ENCODE peak calls at places on chromosomes 12 and 14, in four cellular contexts. One of them, this sample, is unnamed.
A peak's percentile ranks its signal among the peaks of the same experiment; 100 is the strongest.

GRCh38 chr12:124750787-124751471 is 112.7 kb downstream of the SCARB1 start:
- DNase-seq in endothelial cell: peak; percentile 23
- DNase-seq in WERI-Rb-1: peak; percentile 82
- DNase-seq in esophagus squamous epithelium: no peak
- DNase-seq in this sample: no peak

GRCh38 chr14:77186911-77187648 is 5.5 kb downstream of the TMEM63C start:
- DNase-seq in endothelial cell: no peak
- DNase-seq in esophagus squamous epithelium: no peak
- DNase-seq in WERI-Rb-1: peak; percentile 81
- DNase-seq in this sample: no peak

GRCh38 chr14:33914676-33915516 is 36.0 kb downstream of the EGLN3 start:
- DNase-seq in WERI-Rb-1: no peak
- DNase-seq in endothelial cell: no peak
- DNase-seq in esophagus squamous epithelium: no peak
- DNase-seq in this sample: no peak

GRCh38 chr12:7989827-7990491 is 42.6 kb upstream of the FOXJ2 start:
- DNase-seq in esophagus squamous epithelium: peak; percentile 16
- DNase-seq in WERI-Rb-1: no peak
- DNase-seq in endothelial cell: no peak
- DNase-seq in this sample: no peak

GRCh38 chr14:32307881-32308582 is 21.1 kb upstream of the AKAP6 start:
- DNase-seq in endothelial cell: no peak
- DNase-seq in WERI-Rb-1: no peak
- DNase-seq in esophagus squamous epithelium: no peak
- DNase-seq in this sample: no peak

GRCh38 chr14:76701981-76702380 is 59.3 kb upstream of the VASH1 start:
- DNase-seq in esophagus squamous epithelium: no peak
- DNase-seq in endothelial cell: no peak
- DNase-seq in WERI-Rb-1: no peak
- DNase-seq in this sample: no peak

GRCh38 chr14:87241018-87241779 is 751.8 kb downstream of the GALC start:
- DNase-seq in esophagus squamous epithelium: no peak
- DNase-seq in WERI-Rb-1: no peak
- DNase-seq in endothelial cell: no peak
- DNase-seq in this sample: no peak

GRCh38 chr14:57049848-57050247 is 218.9 kb downstream of the EXOC5 start:
- DNase-seq in WERI-Rb-1: no peak
- DNase-seq in endothelial cell: no peak
- DNase-seq in esophagus squamous epithelium: no peak
- DNase-seq in this sample: no peak

GRCh38 chr14:88477513-88478250 is 77.1 kb downstream of the PTPN21 start:
- DNase-seq in WERI-Rb-1: no peak
- DNase-seq in esophagus squamous epithelium: no peak
- DNase-seq in endothelial cell: no peak
- DNase-seq in this sample: no peak

GRCh38 chr12:101642115-101643067 is 47.6 kb downstream of the MYBPC1 start:
- DNase-seq in endothelial cell: peak; percentile 19
- DNase-seq in WERI-Rb-1: no peak
- DNase-seq in esophagus squamous epithelium: no peak
- DNase-seq in this sample: no peak

GRCh38 chr14:96090441-96091148 is 51.4 kb downstream of the C14orf132 start:
- DNase-seq in esophagus squamous epithelium: no peak
- DNase-seq in endothelial cell: no peak
- DNase-seq in WERI-Rb-1: peak; percentile 64
- DNase-seq in this sample: no peak

GRCh38 chr14:48323655-48324054 is 648.2 kb upstream of the MDGA2 start:
- DNase-seq in esophagus squamous epithelium: no peak
- DNase-seq in endothelial cell: no peak
- DNase-seq in WERI-Rb-1: no peak
- DNase-seq in this sample: no peak

GRCh38 chr14:23512156-23512555 is 39.4 kb downstream of the ZFHX2 start:
- DNase-seq in esophagus squamous epithelium: no peak
- DNase-seq in WERI-Rb-1: no peak
- DNase-seq in endothelial cell: no peak
- DNase-seq in this sample: no peak

DNA sequence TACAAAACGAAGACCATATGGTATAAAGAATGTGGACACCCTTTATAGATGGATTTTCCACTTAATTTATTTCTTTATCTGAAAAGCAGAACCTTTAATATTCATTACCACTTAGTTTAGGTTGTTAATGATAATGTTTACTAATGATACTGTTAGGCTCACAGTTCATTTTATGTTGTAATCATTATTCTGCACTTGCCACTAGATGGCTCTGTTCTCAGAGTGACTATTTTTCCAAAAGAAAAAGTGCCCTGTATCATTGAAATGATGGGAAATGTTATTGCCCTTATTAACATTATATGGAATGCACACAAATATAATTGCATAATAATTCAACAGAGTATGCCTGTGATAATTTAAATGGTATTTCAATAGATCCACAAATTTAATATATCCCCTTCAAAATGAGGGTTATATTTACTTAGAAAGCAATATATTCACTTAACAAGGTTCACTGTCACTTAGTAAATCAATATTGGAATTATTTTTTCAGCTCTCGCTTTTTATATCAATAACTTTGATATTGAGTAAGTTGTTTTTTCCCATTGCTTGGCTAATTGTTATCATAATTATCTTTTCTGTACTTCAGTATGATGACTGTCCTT is 95.7 kb downstream of the PDE3A start:
- DNase-seq in esophagus squamous epithelium: no peak
- DNase-seq in endothelial cell: no peak
- DNase-seq in WERI-Rb-1: no peak
- DNase-seq in this sample: no peak
- TF ChIP-seq CTCF in esophagus squamous epithelium: no peak
- TF ChIP-seq CTCF in endothelial cell: peak; percentile 66
- TF ChIP-seq CTCF in WERI-Rb-1: no peak
- TF ChIP-seq CTCF in this sample: peak; percentile 57

GRCh38 chr14:22059201-22059600 is 385.6 kb upstream of the OR4E1 start:
- DNase-seq in WERI-Rb-1: no peak
- DNase-seq in esophagus squamous epithelium: no peak
- DNase-seq in endothelial cell: no peak
- DNase-seq in this sample: no peak
- TF ChIP-seq CTCF in WERI-Rb-1: no peak
- TF ChIP-seq CTCF in esophagus squamous epithelium: no peak
- TF ChIP-seq CTCF in endothelial cell: no peak
- TF ChIP-seq CTCF in this sample: no peak

GRCh38 chr12:132190012-132190755 is 45.9 kb downstream of the NOC4L start:
- DNase-seq in esophagus squamous epithelium: no peak
- DNase-seq in WERI-Rb-1: peak; percentile 40
- DNase-seq in endothelial cell: peak; percentile 51
- DNase-seq in this sample: no peak

GRCh38 chr12:132187646-132188450 is 43.6 kb downstream of the NOC4L start:
- DNase-seq in WERI-Rb-1: no peak
- DNase-seq in endothelial cell: no peak
- DNase-seq in esophagus squamous epithelium: no peak
- DNase-seq in this sample: no peak

GRCh38 chr12:132188451-132189298 is 44.4 kb downstream of the NOC4L start:
- DNase-seq in esophagus squamous epithelium: no peak
- DNase-seq in endothelial cell: no peak
- DNase-seq in WERI-Rb-1: no peak
- DNase-seq in this sample: no peak

GRCh38 chr12:132190834-132191500 is 46.7 kb downstream of the NOC4L start:
- DNase-seq in endothelial cell: no peak
- DNase-seq in WERI-Rb-1: no peak
- DNase-seq in esophagus squamous epithelium: no peak
- DNase-seq in this sample: no peak

GRCh38 chr12:132189378-132190011 is 45.2 kb downstream of the NOC4L start:
- DNase-seq in esophagus squamous epithelium: peak; percentile 37
- DNase-seq in WERI-Rb-1: peak; percentile 93
- DNase-seq in endothelial cell: peak; percentile 59
- DNase-seq in this sample: peak; percentile 44
- TF ChIP-seq CTCF in esophagus squamous epithelium: no peak
- TF ChIP-seq CTCF in WERI-Rb-1: no peak
- TF ChIP-seq CTCF in endothelial cell: no peak
- TF ChIP-seq CTCF in this sample: no peak

DNA sequence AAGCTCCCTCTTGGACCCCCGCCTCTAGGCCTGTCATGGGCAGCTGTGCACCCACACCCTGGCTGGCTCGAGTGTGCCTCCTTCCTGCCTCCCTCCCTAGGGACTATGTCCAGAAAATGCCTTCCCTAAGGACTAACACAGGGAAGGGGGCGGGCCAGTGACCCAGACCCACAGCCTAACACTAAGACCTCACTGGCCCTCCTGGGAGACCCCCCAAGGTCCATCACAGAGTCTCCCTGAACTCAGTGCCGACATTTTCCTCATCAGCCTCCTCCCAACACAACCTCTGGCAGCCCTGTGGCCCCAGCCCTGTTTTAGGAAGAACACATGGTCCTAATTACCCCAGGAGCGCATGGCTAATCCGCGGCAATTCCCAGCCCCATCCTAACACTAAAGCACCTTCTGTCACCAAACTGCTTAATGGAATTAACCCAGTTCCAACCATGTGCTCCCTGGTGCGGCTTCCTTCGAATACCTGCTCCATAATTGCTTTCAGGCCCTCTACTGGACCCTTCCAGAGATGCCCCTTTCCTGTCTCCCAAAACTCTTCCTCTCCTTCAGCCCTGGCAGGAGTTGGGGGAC is 5.6 kb downstream of the MSI1 start:
- DNase-seq in endothelial cell: no peak
- DNase-seq in WERI-Rb-1: peak; percentile 94
- DNase-seq in esophagus squamous epithelium: no peak
- DNase-seq in this sample: no peak
- TF ChIP-seq CTCF in endothelial cell: no peak
- TF ChIP-seq CTCF in WERI-Rb-1: peak; percentile 40
- TF ChIP-seq CTCF in esophagus squamous epithelium: no peak
- TF ChIP-seq CTCF in this sample: no peak

DNA sequence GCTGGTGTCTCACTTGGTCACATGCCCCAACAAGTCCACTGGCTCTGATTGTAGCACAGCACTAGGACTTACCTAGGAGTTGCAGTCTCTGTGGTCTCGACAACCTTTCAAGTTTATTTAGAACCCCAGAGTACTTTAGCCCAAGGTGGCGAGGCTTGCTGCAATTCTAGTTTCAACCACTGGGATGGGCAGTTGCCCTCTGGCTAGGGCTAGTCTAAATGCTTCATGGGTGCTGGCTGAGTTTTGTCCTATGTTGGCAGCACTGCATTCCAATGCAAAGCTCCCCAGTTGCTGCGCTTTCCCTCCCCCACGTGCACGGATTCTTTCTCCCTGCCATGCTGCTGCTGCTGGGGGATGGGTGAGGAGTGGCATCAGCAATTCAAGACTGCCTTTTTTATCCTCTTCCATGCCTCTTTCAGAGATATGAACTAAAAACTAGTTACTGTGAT is 207.9 kb downstream of the SYNE2 start:
- DNase-seq in esophagus squamous epithelium: no peak
- DNase-seq in endothelial cell: peak; percentile 29
- DNase-seq in WERI-Rb-1: peak; percentile 21
- DNase-seq in this sample: no peak
- TF ChIP-seq CTCF in esophagus squamous epithelium: peak; percentile 45
- TF ChIP-seq CTCF in endothelial cell: peak; percentile 67
- TF ChIP-seq CTCF in WERI-Rb-1: peak; percentile 71
- TF ChIP-seq CTCF in this sample: peak; percentile 32

GRCh38 chr12:25723921-25724491 is 170.9 kb upstream of the LMNTD1 start:
- DNase-seq in esophagus squamous epithelium: no peak
- DNase-seq in endothelial cell: no peak
- DNase-seq in WERI-Rb-1: no peak
- DNase-seq in this sample: no peak
- TF ChIP-seq CTCF in esophagus squamous epithelium: no peak
- TF ChIP-seq CTCF in endothelial cell: no peak
- TF ChIP-seq CTCF in WERI-Rb-1: no peak
- TF ChIP-seq CTCF in this sample: no peak

GRCh38 chr14:90301580-90302181 is 30.1 kb downstream of the NRDE2 start:
- DNase-seq in esophagus squamous epithelium: no peak
- DNase-seq in WERI-Rb-1: no peak
- DNase-seq in endothelial cell: no peak
- DNase-seq in this sample: peak; percentile 29
- TF ChIP-seq CTCF in esophagus squamous epithelium: peak; percentile 31
- TF ChIP-seq CTCF in WERI-Rb-1: peak; percentile 53
- TF ChIP-seq CTCF in endothelial cell: no peak
- TF ChIP-seq CTCF in this sample: peak; percentile 60